ENCODE peak calls at places on chromosomes 12 and 14, in five cellular contexts. One of them, this sample, is unnamed.
A peak's percentile ranks its signal among the peaks of the same experiment; 100 is the strongest.

GRCh38 chr12:26621932-26622331 is 211.1 kb downstream of the ITPR2 start:
- DNase-seq in upper lobe of right lung: no peak
- DNase-seq in endothelial cell of umbilical vein: no peak
- DNase-seq in brain microvascular endothelial cell: no peak
- DNase-seq in dorsolateral prefrontal cortex: no peak
- DNase-seq in this sample: no peak

GRCh38 chr12:119781804-119782203 is 95.3 kb downstream of the CIT start:
- DNase-seq in upper lobe of right lung: no peak
- DNase-seq in endothelial cell of umbilical vein: no peak
- DNase-seq in brain microvascular endothelial cell: no peak
- DNase-seq in dorsolateral prefrontal cortex: no peak
- DNase-seq in this sample: no peak

GRCh38 chr12:109531411-109531810 is 41.9 kb downstream of the MMAB start:
- DNase-seq in upper lobe of right lung: no peak
- DNase-seq in endothelial cell of umbilical vein: no peak
- DNase-seq in brain microvascular endothelial cell: no peak
- DNase-seq in dorsolateral prefrontal cortex: no peak
- DNase-seq in this sample: no peak

GRCh38 chr14:55846852-55847471 is 267.0 kb downstream of the KTN1 start:
- DNase-seq in upper lobe of right lung: no peak
- DNase-seq in endothelial cell of umbilical vein: no peak
- DNase-seq in brain microvascular endothelial cell: no peak
- DNase-seq in dorsolateral prefrontal cortex: no peak
- DNase-seq in this sample: no peak

GRCh38 chr12:112025808-112026375 is 12.7 kb downstream of the ERP29 start:
- DNase-seq in upper lobe of right lung: no peak
- DNase-seq in endothelial cell of umbilical vein: peak; percentile 28
- DNase-seq in brain microvascular endothelial cell: no peak
- DNase-seq in dorsolateral prefrontal cortex: no peak
- DNase-seq in this sample: no peak

GRCh38 chr14:60195179-60195810 is 30.1 kb upstream of the DHRS7 start:
- DNase-seq in upper lobe of right lung: no peak
- DNase-seq in endothelial cell of umbilical vein: no peak
- DNase-seq in brain microvascular endothelial cell: no peak
- DNase-seq in dorsolateral prefrontal cortex: no peak
- DNase-seq in this sample: no peak

GRCh38 chr14:86038401-86038985 is 508.5 kb downstream of the FLRT2 start:
- DNase-seq in upper lobe of right lung: peak; percentile 65
- DNase-seq in endothelial cell of umbilical vein: peak; percentile 46
- DNase-seq in brain microvascular endothelial cell: peak; percentile 38
- DNase-seq in dorsolateral prefrontal cortex: no peak
- DNase-seq in this sample: no peak

GRCh38 chr12:30725739-30726138 is 29.0 kb downstream of the CAPRIN2 start:
- DNase-seq in upper lobe of right lung: no peak
- DNase-seq in endothelial cell of umbilical vein: peak; percentile 73
- DNase-seq in brain microvascular endothelial cell: peak; percentile 50
- DNase-seq in dorsolateral prefrontal cortex: no peak
- DNase-seq in this sample: no peak

GRCh38 chr12:56261503-56262230 is 3.5 kb upstream of the ANKRD52 start:
- DNase-seq in upper lobe of right lung: no peak
- DNase-seq in endothelial cell of umbilical vein: no peak
- DNase-seq in brain microvascular endothelial cell: peak; percentile 70
- DNase-seq in dorsolateral prefrontal cortex: no peak
- DNase-seq in this sample: no peak

GRCh38 chr14:54916061-54916460 is 13.4 kb upstream of the GCH1 start:
- DNase-seq in upper lobe of right lung: no peak
- DNase-seq in endothelial cell of umbilical vein: no peak
- DNase-seq in brain microvascular endothelial cell: no peak
- DNase-seq in dorsolateral prefrontal cortex: no peak
- DNase-seq in this sample: no peak

GRCh38 chr12:89971880-89972279 is 263.2 kb upstream of the ATP2B1 start:
- DNase-seq in upper lobe of right lung: no peak
- DNase-seq in endothelial cell of umbilical vein: peak; percentile 69
- DNase-seq in brain microvascular endothelial cell: no peak
- DNase-seq in dorsolateral prefrontal cortex: no peak
- DNase-seq in this sample: no peak

GRCh38 chr12:29240441-29240840 is 91.4 kb downstream of the FAR2 start:
- DNase-seq in upper lobe of right lung: no peak
- DNase-seq in endothelial cell of umbilical vein: no peak
- DNase-seq in brain microvascular endothelial cell: no peak
- DNase-seq in dorsolateral prefrontal cortex: no peak
- DNase-seq in this sample: no peak

GRCh38 chr12:108822458-108823205 is 34.8 kb downstream of the SSH1 start:
- DNase-seq in upper lobe of right lung: no peak
- DNase-seq in endothelial cell of umbilical vein: peak; percentile 87
- DNase-seq in brain microvascular endothelial cell: no peak
- DNase-seq in dorsolateral prefrontal cortex: no peak
- DNase-seq in this sample: no peak

GRCh38 chr14:54211562-54212308 is 185.1 kb upstream of the CDKN3 start:
- DNase-seq in upper lobe of right lung: no peak
- DNase-seq in endothelial cell of umbilical vein: peak; percentile 86
- DNase-seq in brain microvascular endothelial cell: peak; percentile 74
- DNase-seq in dorsolateral prefrontal cortex: no peak
- DNase-seq in this sample: no peak

GRCh38 chr12:27366621-27367020 is 34.0 kb downstream of the BMAL2 start:
- DNase-seq in upper lobe of right lung: no peak
- DNase-seq in endothelial cell of umbilical vein: peak; percentile 58
- DNase-seq in brain microvascular endothelial cell: no peak
- DNase-seq in dorsolateral prefrontal cortex: no peak
- DNase-seq in this sample: no peak

GRCh38 chr14:59829469-59829868 is 41.1 kb downstream of the RTN1 start:
- DNase-seq in upper lobe of right lung: no peak
- DNase-seq in endothelial cell of umbilical vein: no peak
- DNase-seq in brain microvascular endothelial cell: peak; percentile 1
- DNase-seq in dorsolateral prefrontal cortex: no peak
- DNase-seq in this sample: no peak

GRCh38 chr12:118271770-118272417 is 100.8 kb downstream of the TAOK3 start:
- DNase-seq in upper lobe of right lung: no peak
- DNase-seq in endothelial cell of umbilical vein: no peak
- DNase-seq in brain microvascular endothelial cell: no peak
- DNase-seq in dorsolateral prefrontal cortex: no peak
- DNase-seq in this sample: no peak

GRCh38 chr12:115042341-115042740 is 358.4 kb upstream of the TBX3 start:
- DNase-seq in upper lobe of right lung: no peak
- DNase-seq in endothelial cell of umbilical vein: no peak
- DNase-seq in brain microvascular endothelial cell: no peak
- DNase-seq in dorsolateral prefrontal cortex: no peak
- DNase-seq in this sample: no peak

GRCh38 chr12:26451763-26452162 is 256.4 kb downstream of the SSPN start:
- DNase-seq in upper lobe of right lung: no peak
- DNase-seq in endothelial cell of umbilical vein: no peak
- DNase-seq in brain microvascular endothelial cell: no peak
- DNase-seq in dorsolateral prefrontal cortex: no peak
- DNase-seq in this sample: no peak

DNA sequence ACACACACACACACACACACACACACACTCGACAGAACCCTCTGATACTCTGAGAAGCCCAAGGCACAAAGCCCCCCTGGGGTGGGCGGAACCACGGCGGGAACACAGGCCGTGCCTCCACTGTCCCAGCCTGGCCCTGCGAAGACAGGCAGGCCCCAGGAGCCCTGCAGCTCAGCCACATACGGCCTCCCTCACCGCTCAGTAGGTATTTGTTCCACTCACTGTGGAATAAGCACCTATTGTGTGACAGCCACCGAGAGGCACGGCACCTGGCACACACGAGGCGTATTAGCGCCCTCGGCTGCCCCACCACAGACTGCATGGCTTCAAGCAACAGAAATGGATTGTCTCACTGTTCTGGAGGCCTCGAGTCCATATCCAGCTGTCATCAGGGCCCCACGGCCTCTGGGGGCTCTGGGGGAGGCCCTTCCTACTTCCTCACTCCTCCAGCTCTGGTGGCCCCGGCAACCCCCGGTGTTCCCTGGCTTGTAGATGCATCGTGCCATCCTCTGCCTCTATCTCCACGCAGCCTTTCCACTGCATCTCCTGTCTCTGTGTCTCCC is 66.3 kb downstream of the NCOR2 start:
- DNase-seq in upper lobe of right lung: no peak
- DNase-seq in endothelial cell of umbilical vein: no peak
- DNase-seq in brain microvascular endothelial cell: no peak
- DNase-seq in dorsolateral prefrontal cortex: no peak
- DNase-seq in this sample: no peak
- H3K27ac ChIP-seq in upper lobe of right lung: peak overlapping the region; percentile 56
- H3K27ac ChIP-seq in endothelial cell of umbilical vein: no peak overlapping the region
- H3K27ac ChIP-seq in brain microvascular endothelial cell: peak overlapping the region; percentile 7
- H3K27ac ChIP-seq in dorsolateral prefrontal cortex: no peak overlapping the region
- H3K27ac ChIP-seq in this sample: peak overlapping the region; percentile 63

GRCh38 chr12:105083551-105084105 is 630 bp downstream of the ALDH1L2 start:
- DNase-seq in upper lobe of right lung: peak; percentile 74
- DNase-seq in endothelial cell of umbilical vein: peak; percentile 28
- DNase-seq in brain microvascular endothelial cell: peak; percentile 73
- DNase-seq in dorsolateral prefrontal cortex: peak; percentile 74
- DNase-seq in this sample: no peak
- H3K27ac ChIP-seq in upper lobe of right lung: peak overlapping the region; percentile 53
- H3K27ac ChIP-seq in endothelial cell of umbilical vein: no peak overlapping the region
- H3K27ac ChIP-seq in brain microvascular endothelial cell: peak overlapping the region; percentile 55
- H3K27ac ChIP-seq in dorsolateral prefrontal cortex: no peak overlapping the region
- H3K27ac ChIP-seq in this sample: peak overlapping the region; percentile 32

GRCh38 chr14:93961610-93962009 is 14.8 kb downstream of the ASB2 start:
- DNase-seq in upper lobe of right lung: no peak
- DNase-seq in endothelial cell of umbilical vein: no peak
- DNase-seq in brain microvascular endothelial cell: no peak
- DNase-seq in dorsolateral prefrontal cortex: no peak
- DNase-seq in this sample: no peak
- H3K27ac ChIP-seq in upper lobe of right lung: peak overlapping the region; percentile 6
- H3K27ac ChIP-seq in endothelial cell of umbilical vein: no peak overlapping the region
- H3K27ac ChIP-seq in brain microvascular endothelial cell: no peak overlapping the region
- H3K27ac ChIP-seq in dorsolateral prefrontal cortex: no peak overlapping the region
- H3K27ac ChIP-seq in this sample: no peak overlapping the region

GRCh38 chr12:131920157-131920508 is 8.9 kb upstream of the PUS1 start:
- DNase-seq in upper lobe of right lung: no peak
- DNase-seq in endothelial cell of umbilical vein: no peak
- DNase-seq in brain microvascular endothelial cell: no peak
- DNase-seq in dorsolateral prefrontal cortex: no peak
- DNase-seq in this sample: no peak
- H3K27ac ChIP-seq in upper lobe of right lung: no peak overlapping the region
- H3K27ac ChIP-seq in endothelial cell of umbilical vein: no peak overlapping the region
- H3K27ac ChIP-seq in brain microvascular endothelial cell: no peak overlapping the region
- H3K27ac ChIP-seq in dorsolateral prefrontal cortex: no peak overlapping the region
- H3K27ac ChIP-seq in this sample: no peak overlapping the region

GRCh38 chr12:98371419-98371818 is 144.0 kb upstream of the TMPO start:
- DNase-seq in upper lobe of right lung: no peak
- DNase-seq in endothelial cell of umbilical vein: peak; percentile 37
- DNase-seq in brain microvascular endothelial cell: peak; percentile 20
- DNase-seq in dorsolateral prefrontal cortex: no peak
- DNase-seq in this sample: no peak
- H3K27ac ChIP-seq in upper lobe of right lung: no peak overlapping the region
- H3K27ac ChIP-seq in endothelial cell of umbilical vein: no peak overlapping the region
- H3K27ac ChIP-seq in brain microvascular endothelial cell: no peak overlapping the region
- H3K27ac ChIP-seq in dorsolateral prefrontal cortex: no peak overlapping the region
- H3K27ac ChIP-seq in this sample: no peak overlapping the region

GRCh38 chr12:70074510-70074909 is 168.7 kb upstream of the CNOT2 start:
- DNase-seq in upper lobe of right lung: no peak
- DNase-seq in endothelial cell of umbilical vein: no peak
- DNase-seq in brain microvascular endothelial cell: no peak
- DNase-seq in dorsolateral prefrontal cortex: no peak
- DNase-seq in this sample: no peak
- H3K27ac ChIP-seq in upper lobe of right lung: no peak overlapping the region
- H3K27ac ChIP-seq in endothelial cell of umbilical vein: no peak overlapping the region
- H3K27ac ChIP-seq in brain microvascular endothelial cell: no peak overlapping the region
- H3K27ac ChIP-seq in dorsolateral prefrontal cortex: no peak overlapping the region
- H3K27ac ChIP-seq in this sample: no peak overlapping the region

GRCh38 chr14:71181215-71182003 is 274.1 kb downstream of the PCNX1 start:
- DNase-seq in upper lobe of right lung: no peak
- DNase-seq in endothelial cell of umbilical vein: no peak
- DNase-seq in brain microvascular endothelial cell: no peak
- DNase-seq in dorsolateral prefrontal cortex: no peak
- DNase-seq in this sample: no peak
- H3K27ac ChIP-seq in upper lobe of right lung: no peak overlapping the region
- H3K27ac ChIP-seq in endothelial cell of umbilical vein: no peak overlapping the region
- H3K27ac ChIP-seq in brain microvascular endothelial cell: no peak overlapping the region
- H3K27ac ChIP-seq in dorsolateral prefrontal cortex: no peak overlapping the region
- H3K27ac ChIP-seq in this sample: no peak overlapping the region

GRCh38 chr14:94571395-94571794 is 9.8 kb upstream of the SERPINA5 start:
- DNase-seq in upper lobe of right lung: no peak
- DNase-seq in endothelial cell of umbilical vein: no peak
- DNase-seq in brain microvascular endothelial cell: no peak
- DNase-seq in dorsolateral prefrontal cortex: no peak
- DNase-seq in this sample: no peak
- H3K27ac ChIP-seq in upper lobe of right lung: no peak overlapping the region
- H3K27ac ChIP-seq in endothelial cell of umbilical vein: no peak overlapping the region
- H3K27ac ChIP-seq in brain microvascular endothelial cell: no peak overlapping the region
- H3K27ac ChIP-seq in dorsolateral prefrontal cortex: no peak overlapping the region
- H3K27ac ChIP-seq in this sample: no peak overlapping the region

This sample was measured in substantia nigra.